ENCODE peak calls at places on chromosomes 12 and 14, in seven cellular contexts. L is body of pancreas; O is effector memory CD4-positive, alpha-beta T cell; G is PC-9; C is lung; X is heart left ventricle; U is aorta. I is an unnamed sample.
A peak's percentile ranks its signal among the peaks of the same experiment; 100 is the strongest.

GRCh38 chr12:49342914-49343731 is 3.6 kb upstream of the DNAJC22 start:
- DNase-seq in L (peak; percentile 15), O (no peak), G (no peak), C (no peak), X (no peak), U (peak; percentile 62), I (peak; percentile 85)

GRCh38 chr12:9730011-9730410 is 2.9 kb downstream of the CLECL1 start:
- DNase-seq in L (no peak), O (no peak), G (no peak), C (no peak), X (no peak), U (no peak), I (no peak)

GRCh38 chr14:98926802-98927201 is 345.2 kb downstream of the BCL11B start:
- DNase-seq in L (no peak), O (no peak), G (no peak), C (no peak), X (no peak), U (no peak), I (no peak)

GRCh38 chr12:10307630-10308029 is at the start of gene KLRD1:
- DNase-seq in L (no peak), O (no peak), G (no peak), C (no peak), X (no peak), U (no peak), I (no peak)

GRCh38 chr12:66629138-66629880 is 49.6 kb downstream of the GRIP1 start:
- DNase-seq in L (no peak), O (no peak), G (no peak), C (no peak), X (no peak), U (no peak), I (no peak)

GRCh38 chr14:106518054-106518943 is 991.9 kb downstream of the TMEM121 start:
- DNase-seq in L (peak; percentile 29), O (peak; percentile 75), G (no peak), C (peak; percentile 38), X (no peak), U (peak; percentile 70), I (no peak)

GRCh38 chr12:120186654-120187053 is 7.9 kb downstream of the GCN1 start:
- DNase-seq in L (no peak), O (no peak), G (no peak), C (no peak), X (no peak), U (no peak), I (no peak)

GRCh38 chr12:105253882-105254513 is 18.0 kb upstream of the APPL2 start:
- DNase-seq in L (no peak), O (no peak), G (no peak), C (no peak), X (no peak), U (peak; percentile 49), I (no peak)

GRCh38 chr14:92953526-92953925 is 30.6 kb downstream of the CHGA start:
- DNase-seq in L (no peak), O (no peak), G (no peak), C (no peak), X (no peak), U (peak; percentile 44), I (peak; percentile 43)

GRCh38 chr14:104771918-104772706 is 19.2 kb downstream of the SIVA1 start:
- DNase-seq in L (no peak), O (no peak), G (no peak), C (no peak), X (peak; percentile 19), U (no peak), I (no peak)

GRCh38 chr14:104772707-104773504 is 20.0 kb downstream of the SIVA1 start:
- DNase-seq in L (no peak), O (no peak), G (no peak), C (no peak), X (no peak), U (no peak), I (no peak)

GRCh38 chr14:104770851-104771272 is 17.9 kb downstream of the SIVA1 start:
- DNase-seq in L (no peak), O (no peak), G (no peak), C (no peak), X (peak; percentile 31), U (no peak), I (no peak)

GRCh38 chr14:104770072-104770579 is 17.2 kb downstream of the SIVA1 start:
- DNase-seq in L (no peak), O (no peak), G (no peak), C (no peak), X (peak; percentile 16), U (no peak), I (no peak)

DNA sequence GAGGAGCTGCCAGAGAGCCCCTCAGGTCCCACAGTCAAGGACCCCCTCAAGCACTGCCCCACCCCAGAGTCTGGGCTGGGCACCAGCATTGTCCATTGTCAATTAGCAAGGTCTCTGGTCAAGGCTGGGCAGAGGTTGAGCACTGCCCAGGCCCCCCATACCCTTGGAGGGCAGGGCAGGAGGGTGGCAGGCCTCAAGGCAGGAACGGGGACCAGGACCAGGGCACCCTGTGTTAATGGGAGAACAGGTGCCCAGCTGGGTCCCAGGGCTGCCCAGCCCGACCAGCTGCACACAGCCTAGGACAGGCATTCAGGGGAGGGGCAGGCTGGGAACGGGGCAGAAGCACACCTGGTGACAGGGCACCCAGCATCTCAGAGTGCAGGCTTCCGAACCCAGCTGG is 18.4 kb downstream of the SIVA1 start:
- DNase-seq in L (no peak), O (no peak), G (no peak), C (no peak), X (peak; percentile 18), U (no peak), I (no peak)
- H3K36me3 ChIP-seq in L (peaks cover 13% of the 10 kb centered on the region), O (peaks cover 35% of the 10 kb centered on the region), G (no peaks in the 10 kb centered on the region), C (peaks cover 53% of the 10 kb centered on the region), X (peaks cover 60% of the 10 kb centered on the region), U (no peaks in the 10 kb centered on the region), I (no peaks in the 10 kb centered on the region)

DNA sequence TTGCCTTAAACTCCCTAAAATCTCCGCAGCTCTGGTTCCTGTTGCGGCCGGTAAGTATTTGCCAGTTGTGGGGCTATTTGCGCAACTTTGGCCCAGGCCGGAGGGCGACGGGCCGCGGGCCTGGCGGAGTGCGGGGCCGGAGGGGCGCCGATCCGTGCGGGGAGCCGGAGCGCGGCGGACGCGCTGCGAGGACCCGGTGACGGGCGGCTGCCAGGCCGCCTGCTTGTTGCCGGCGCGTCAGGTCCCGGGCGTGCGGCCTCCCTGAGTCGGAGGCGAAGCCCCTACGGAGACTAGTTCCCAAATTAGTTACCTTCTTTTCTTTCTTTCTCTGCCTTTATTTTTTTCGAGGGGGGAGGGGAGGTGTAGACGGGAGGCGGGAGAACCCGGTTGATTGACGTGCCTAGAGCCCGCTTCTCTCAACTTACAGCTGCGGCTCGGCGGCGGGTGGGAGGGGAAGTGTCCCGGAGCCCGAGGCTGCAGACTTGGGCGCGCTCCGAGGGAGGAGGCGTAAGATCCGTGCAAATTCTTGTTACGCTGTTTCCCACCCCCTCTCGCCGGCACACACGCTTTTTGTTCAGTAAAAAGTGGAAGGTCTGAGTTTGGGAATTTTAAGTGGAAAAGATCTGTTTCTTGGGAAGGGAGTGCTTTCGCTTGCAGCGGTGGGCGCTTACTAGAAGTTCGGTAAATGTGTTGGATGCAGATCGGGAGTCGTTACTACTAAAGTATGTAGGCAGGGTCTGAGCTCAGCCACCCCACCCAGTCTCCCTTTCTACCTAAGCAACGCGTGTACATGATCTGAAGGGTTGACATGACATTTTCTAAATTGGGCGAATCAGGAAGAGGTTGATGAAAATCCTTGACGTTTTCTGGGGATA is 564 bp downstream of the ZBTB1 start:
- DNase-seq in L (peak; percentile 89), O (peak; percentile 79), G (peak; percentile 85), C (peak; percentile 88), X (peak; percentile 93), U (peak; percentile 95), I (peak; percentile 96)
- H3K4me1 ChIP-seq in L (peaks cover 55% of the 10 kb centered on the region), O (peaks cover 42% of the 10 kb centered on the region), G (peaks cover 63% of the 10 kb centered on the region), C (peaks cover 28% of the 10 kb centered on the region), X (peaks cover 59% of the 10 kb centered on the region), U (no peaks in the 10 kb centered on the region), I (peaks cover 21% of the 10 kb centered on the region)

DNA sequence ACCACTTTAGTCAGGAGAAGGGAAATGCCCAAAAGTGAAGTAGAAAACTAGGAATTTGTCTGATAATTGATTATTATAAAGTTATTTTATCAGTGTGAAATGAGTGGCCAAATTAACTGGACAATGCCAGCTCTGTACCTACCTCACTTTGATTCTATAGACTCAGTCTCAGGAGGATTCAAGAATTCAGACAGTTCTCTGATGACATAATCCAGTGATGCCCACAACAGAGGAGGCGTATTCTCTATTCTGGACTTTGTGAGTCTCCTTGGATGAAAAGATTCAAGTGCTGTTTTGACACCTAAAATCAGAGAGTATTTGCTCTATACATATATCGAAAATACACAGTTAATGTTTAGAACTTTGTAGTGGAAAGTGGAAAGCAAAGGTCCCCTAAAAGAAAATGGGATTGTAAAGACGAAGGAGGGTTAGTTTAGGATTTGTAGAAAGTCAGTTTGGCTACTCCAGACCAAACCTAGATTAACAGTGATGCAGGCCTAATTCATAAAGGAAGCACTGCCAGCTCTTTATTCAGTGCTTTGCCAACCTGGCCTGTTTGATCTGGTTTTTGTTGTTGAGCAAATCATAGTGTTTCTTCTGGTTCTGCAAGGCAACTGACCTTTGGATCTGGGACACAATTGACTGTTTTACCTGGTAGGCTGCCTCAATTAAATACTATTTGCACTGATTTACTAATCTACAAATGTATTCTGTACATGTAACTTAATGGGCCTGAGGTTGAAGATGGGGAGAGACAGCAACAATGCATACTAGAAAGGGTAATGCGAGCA is 67.4 kb downstream of the DAD1 start:
- DNase-seq in L (no peak), O (no peak), G (no peak), C (no peak), X (no peak), U (no peak), I (no peak)
- H3K27ac ChIP-seq in L (no peak overlapping the region), O (peak overlapping the region; percentile 83), G (no peak overlapping the region), C (no peak overlapping the region), X (no peak overlapping the region), U (no peak overlapping the region), I (peak overlapping the region; percentile 60)

GRCh38 chr12:64457036-64457435 is 5.1 kb downstream of the TBK1 start:
- DNase-seq in L (no peak), O (peak; percentile 14), G (no peak), C (no peak), X (no peak), U (no peak), I (no peak)

GRCh38 chr12:64459388-64460024 is 7.6 kb downstream of the TBK1 start:
- DNase-seq in L (no peak), O (peak; percentile 12), G (no peak), C (no peak), X (no peak), U (no peak), I (no peak)

GRCh38 chr12:64456119-64456518 is 4.2 kb downstream of the TBK1 start:
- DNase-seq in L (no peak), O (no peak), G (no peak), C (no peak), X (no peak), U (no peak), I (no peak)

GRCh38 chr12:64457466-64457865 is 5.5 kb downstream of the TBK1 start:
- DNase-seq in L (no peak), O (no peak), G (no peak), C (no peak), X (no peak), U (no peak), I (no peak)

DNA sequence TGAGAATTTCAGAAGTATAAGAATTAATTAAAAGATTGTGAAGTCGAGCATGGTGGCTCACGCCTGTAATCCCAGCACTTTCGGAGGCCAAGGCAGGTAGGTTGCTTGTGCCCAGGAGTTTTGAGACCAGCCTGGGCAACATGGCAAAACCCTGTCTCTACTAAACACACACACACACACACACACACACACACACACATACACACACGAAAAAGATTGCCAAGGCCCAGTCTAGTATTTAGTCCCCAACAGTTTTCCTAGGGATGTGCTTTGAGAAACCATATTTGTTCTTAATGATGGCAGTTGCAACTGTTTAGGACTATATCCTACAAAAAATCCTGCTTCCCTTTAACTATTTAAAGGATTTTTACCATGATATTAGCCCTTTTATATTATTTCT is 6.0 kb downstream of the TBK1 start:
- DNase-seq in L (no peak), O (no peak), G (no peak), C (no peak), X (no peak), U (no peak), I (no peak)
- H3K36me3 ChIP-seq in L (no peaks in the 10 kb centered on the region), O (no peaks in the 10 kb centered on the region), G (peaks cover 26% of the 10 kb centered on the region), C (peaks cover 4% of the 10 kb centered on the region), X (peaks cover 32% of the 10 kb centered on the region), U (no peaks in the 10 kb centered on the region), I (no peaks in the 10 kb centered on the region)

GRCh38 chr14:59214702-59215302 is 26.3 kb downstream of the DAAM1 start:
- DNase-seq in L (no peak), O (no peak), G (no peak), C (no peak), X (no peak), U (no peak), I (no peak)
- H3K4me1 ChIP-seq in L (peaks cover 30% of the 10 kb centered on the region), O (no peaks in the 10 kb centered on the region), G (peaks cover 3% of the 10 kb centered on the region), C (peaks cover 43% of the 10 kb centered on the region), X (peaks cover 91% of the 10 kb centered on the region), U (peaks cover 26% of the 10 kb centered on the region), I (peaks cover 7% of the 10 kb centered on the region)

I was measured in kidney.